ENCODE peak calls at places on chromosomes 7 and 10, in six cellular contexts. O is right cardiac atrium, Z is foreskin keratinocyte, D is heart left ventricle, M is body of pancreas, P is lower lobe of right lung. X is an unnamed sample.

GRCh38 chr7:158945514-158945913 is 89.2 kb downstream of the DYNC2I1 start:
- ATAC-seq in O (no peak), Z (no peak), D (no peak), M (no peak), P (peak; percentile 40), X (no peak)

GRCh38 chr10:86954681-86955500 is 2.5 kb downstream of the MMRN2 start:
- ATAC-seq in O (no peak), Z (no peak), D (no peak), M (no peak), P (no peak), X (no peak)

GRCh38 chr10:86632951-86633350 is 21.4 kb upstream of the OPN4 start:
- ATAC-seq in O (peak; percentile 10), Z (no peak), D (no peak), M (no peak), P (no peak), X (no peak)

GRCh38 chr7:142969183-142969582 is 7.0 kb upstream of the KEL start:
- ATAC-seq in O (no peak), Z (no peak), D (no peak), M (no peak), P (no peak), X (no peak)

GRCh38 chr7:140902305-140902953 is 22.3 kb downstream of the BRAF start:
- ATAC-seq in O (no peak), Z (no peak), D (no peak), M (no peak), P (peak; percentile 74), X (no peak)

GRCh38 chr10:56319386-56319785 is 41.7 kb downstream of the ZWINT start:
- ATAC-seq in O (no peak), Z (peak; percentile 90), D (no peak), M (no peak), P (no peak), X (no peak)

GRCh38 chr10:92284112-92284704 is 6.7 kb downstream of the CPEB3 start:
- ATAC-seq in O (peak; percentile 79), Z (no peak), D (peak; percentile 51), M (no peak), P (peak; percentile 49), X (peak; percentile 73)

GRCh38 chr7:108109216-108109908 is 20.8 kb downstream of the LAMB4 start:
- ATAC-seq in O (no peak), Z (peak; percentile 50), D (no peak), M (peak; percentile 75), P (no peak), X (peak; percentile 19)

GRCh38 chr7:144780071-144780608 is 55.7 kb downstream of the TPK1 start:
- ATAC-seq in O (no peak), Z (peak; percentile 77), D (no peak), M (no peak), P (no peak), X (no peak)

GRCh38 chr7:149180713-149181112 is 14.6 kb upstream of the ZNF282 start:
- ATAC-seq in O (no peak), Z (peak; percentile 36), D (no peak), M (no peak), P (no peak), X (no peak)

GRCh38 chr10:55466806-55467504 is 665.9 kb upstream of the PCDH15 start:
- ATAC-seq in O (peak; percentile 94), Z (no peak), D (peak; percentile 81), M (no peak), P (no peak), X (peak; percentile 46)

GRCh38 chr7:95874541-95875265 is 102.3 kb downstream of the DYNC1I1 start:
- ATAC-seq in O (peak; percentile 29), Z (no peak), D (peak; percentile 63), M (no peak), P (no peak), X (no peak)

GRCh38 chr7:991729-992444 is 8.9 kb downstream of the CYP2W1 start:
- ATAC-seq in O (no peak), Z (no peak), D (no peak), M (no peak), P (no peak), X (no peak)

GRCh38 chr7:583410-584121 is 63.9 kb upstream of the PDGFA start:
- ATAC-seq in O (no peak), Z (no peak), D (no peak), M (no peak), P (peak; percentile 10), X (no peak)

GRCh38 chr10:67306588-67307205 is 380.9 kb downstream of the LRRTM3 start:
- ATAC-seq in O (no peak), Z (peak; percentile 19), D (no peak), M (no peak), P (no peak), X (no peak)

GRCh38 chr10:71342850-71343773 is 24.1 kb downstream of the SLC29A3 start:
- ATAC-seq in O (no peak), Z (no peak), D (peak; percentile 34), M (no peak), P (peak; percentile 73), X (no peak)

DNA sequence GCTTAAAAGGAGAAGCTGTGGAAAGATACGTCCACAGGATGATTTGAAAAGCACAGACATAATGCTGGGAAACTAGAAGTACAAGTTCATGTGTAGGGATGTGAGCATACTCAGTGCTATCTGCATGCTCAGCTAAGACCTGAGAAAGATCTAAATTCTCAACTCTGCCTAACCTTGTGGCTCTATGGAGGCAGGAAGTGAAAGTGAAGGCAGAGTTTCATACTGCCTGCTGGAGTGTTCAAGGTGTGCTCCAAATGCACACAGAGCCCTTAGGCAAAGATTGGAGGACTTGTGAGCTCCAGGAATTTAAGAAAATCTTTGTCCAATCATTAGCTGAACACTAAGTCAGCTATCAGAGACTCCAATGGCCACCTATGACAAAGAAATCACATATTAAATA is 190.9 kb downstream of the RNLS start:
- ATAC-seq in O (no peak), Z (no peak), D (no peak), M (no peak), P (peak; percentile 37), X (no peak)
- H3K27ac ChIP-seq in O (no peak overlapping the region), Z (no peak overlapping the region), D (no peak overlapping the region), M (no peak overlapping the region), P (peak overlapping the region; percentile 1), X (no peak overlapping the region)

GRCh38 chr7:20222219-20222828 is 5.1 kb upstream of the MACC1 start:
- ATAC-seq in O (no peak), Z (no peak), D (no peak), M (no peak), P (no peak), X (no peak)

GRCh38 chr7:20220293-20220755 is 3.1 kb upstream of the MACC1 start:
- ATAC-seq in O (no peak), Z (no peak), D (no peak), M (no peak), P (no peak), X (no peak)

GRCh38 chr7:20219446-20220292 is 2.5 kb upstream of the MACC1 start:
- ATAC-seq in O (peak; percentile 95), Z (peak; percentile 3), D (peak; percentile 91), M (peak; percentile 80), P (peak; percentile 87), X (peak; percentile 73)

GRCh38 chr7:20219062-20219445 is 1.9 kb upstream of the MACC1 start:
- ATAC-seq in O (no peak), Z (no peak), D (no peak), M (no peak), P (no peak), X (no peak)

DNA sequence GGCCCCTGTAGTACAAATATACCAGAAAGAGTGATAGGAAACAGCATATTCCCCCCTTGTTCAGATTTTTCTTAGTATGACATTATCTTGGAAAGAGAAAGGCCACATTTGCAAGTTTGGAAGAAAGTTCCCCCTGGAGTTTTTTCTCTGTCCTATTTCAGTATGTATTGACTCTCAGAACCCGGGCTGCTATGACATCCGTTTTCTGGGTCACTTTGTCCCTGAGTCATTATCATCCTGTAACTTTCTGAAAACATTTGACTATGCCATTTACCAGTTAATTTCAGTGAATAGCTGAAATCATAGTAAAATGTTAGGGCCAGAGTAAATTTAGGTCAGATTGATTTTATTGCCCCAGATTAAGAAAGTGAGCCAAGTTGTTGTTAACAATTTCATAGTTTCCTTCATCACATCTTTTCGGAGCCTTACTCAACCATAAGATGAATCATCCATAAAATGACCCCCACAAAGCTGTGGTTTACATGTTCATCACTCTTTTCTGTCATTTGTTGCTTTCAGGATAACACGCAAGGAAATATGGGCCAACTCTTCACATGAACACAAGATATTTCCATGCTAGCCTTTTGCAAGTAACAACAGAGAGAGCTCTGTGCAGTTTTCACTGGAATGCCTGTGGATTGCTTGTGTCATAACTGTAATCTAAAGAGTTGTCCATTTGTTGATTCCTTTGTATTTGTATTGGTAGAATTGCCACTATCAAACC is 3.8 kb upstream of the MACC1 start:
- ATAC-seq in O (peak; percentile 62), Z (no peak), D (peak; percentile 39), M (no peak), P (no peak), X (peak; percentile 40)
- H3K27ac ChIP-seq in O (no peak overlapping the region), Z (no peak overlapping the region), D (peak overlapping the region; percentile 66), M (peak overlapping the region; percentile 32), P (peak overlapping the region; percentile 79), X (peak overlapping the region; percentile 55)

GRCh38 chr7:75965617-75966016 is 28.8 kb downstream of the TMEM120A start:
- ATAC-seq in O (no peak), Z (no peak), D (no peak), M (no peak), P (no peak), X (no peak)

GRCh38 chr7:75966209-75966961 is 28.0 kb downstream of the TMEM120A start:
- ATAC-seq in O (peak; percentile 80), Z (no peak), D (peak; percentile 60), M (peak; percentile 49), P (peak; percentile 56), X (peak; percentile 88)

GRCh38 chr7:75962607-75963382 is 31.6 kb downstream of the TMEM120A start:
- ATAC-seq in O (peak; percentile 23), Z (no peak), D (peak; percentile 52), M (peak; percentile 19), P (peak; percentile 8), X (peak; percentile 17)

GRCh38 chr7:75961194-75961593 is 33.2 kb downstream of the TMEM120A start:
- ATAC-seq in O (no peak), Z (no peak), D (no peak), M (no peak), P (no peak), X (no peak)

DNA sequence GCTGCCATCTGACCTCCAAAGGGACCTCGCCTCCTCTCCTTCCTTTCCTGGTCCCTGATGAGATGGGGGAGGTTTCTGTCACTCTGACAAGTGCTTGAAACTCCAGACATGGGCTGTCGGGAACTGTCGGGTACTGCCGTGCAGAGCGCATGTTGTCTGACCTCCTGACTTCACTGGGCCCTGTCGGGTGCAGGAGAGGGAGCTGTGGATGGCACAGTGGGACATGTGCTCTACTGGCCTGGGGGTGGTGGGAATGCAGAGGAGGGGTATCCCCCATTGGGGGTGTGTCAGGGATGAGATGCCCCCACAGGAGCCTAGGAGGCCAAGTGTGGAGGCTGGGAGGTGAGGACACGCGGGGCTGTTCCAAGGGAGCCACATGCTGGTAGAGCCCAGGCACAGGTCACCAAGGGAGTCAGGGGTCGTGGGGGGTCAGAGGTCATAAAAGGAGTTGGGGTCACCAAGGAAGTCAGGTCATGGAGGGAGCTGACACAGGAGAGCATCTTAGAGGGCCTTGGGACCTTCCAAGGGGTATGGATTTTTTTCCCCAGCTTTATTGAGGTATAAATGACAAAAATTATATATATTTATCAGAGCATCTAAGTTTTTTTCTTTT is 30.9 kb downstream of the TMEM120A start:
- ATAC-seq in O (peak; percentile 6), Z (no peak), D (peak; percentile 37), M (no peak), P (peak; percentile 2), X (no peak)
- H3K27ac ChIP-seq in O (peak overlapping the region; percentile 13), Z (no peak overlapping the region), D (peak overlapping the region; percentile 77), M (no peak overlapping the region), P (peak overlapping the region; percentile 68), X (peak overlapping the region; percentile 76)

DNA sequence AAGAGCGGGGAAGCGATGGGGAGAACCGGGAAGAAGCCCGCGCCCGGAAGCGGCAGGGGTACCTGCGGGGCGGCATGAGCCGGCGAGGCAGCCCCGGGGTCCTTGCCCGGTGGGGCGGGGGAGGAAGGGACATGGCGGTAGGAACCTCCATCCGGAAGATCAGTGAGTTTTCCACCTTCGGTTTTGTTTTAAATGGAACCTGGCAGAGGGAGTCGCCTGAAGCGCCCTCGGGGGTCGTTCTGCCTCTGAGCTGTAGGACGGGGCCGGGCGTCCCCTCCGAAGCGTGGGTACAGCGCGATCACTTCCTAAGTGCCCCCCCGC is 471 bp downstream of the PFKP start:
- ATAC-seq in O (no peak), Z (no peak), D (no peak), M (peak; percentile 10), P (no peak), X (no peak)
- H3K27ac ChIP-seq in O (peak overlapping the region; percentile 63), Z (peak overlapping the region; percentile 83), D (peak overlapping the region; percentile 94), M (peak overlapping the region; percentile 0), P (peak overlapping the region; percentile 62), X (peak overlapping the region; percentile 90)

X was measured in gastroesophageal sphincter.